ENCODE peak calls at places on chromosome 9, in ten cellular contexts. F is bronchial epithelial cell; W is left ventricle myocardium inferior; K is heart right ventricle; T is colonic mucosa; A is brain microvascular endothelial cell; M is body of pancreas; R is dorsolateral prefrontal cortex; V is CD8-positive, alpha-beta T cell; U is naive thymus-derived CD4-positive, alpha-beta T cell. D is an unnamed sample. For H3K27me3, the result is how much of the 10 kb centered on the place peaks cover.

GRCh38 chr9:115022760-115023434 is 92.5 kb upstream of the TNFSF8 start:
- DNase-seq in F (no peak), W (no peak), K (no peak), T (no peak), A (peak), M (no peak), R (no peak), V (no peak), U (no peak), D (peak)

GRCh38 chr9:9950813-9951212 is 662.0 kb downstream of the PTPRD start:
- DNase-seq in F (no peak), W (no peak), K (no peak), T (no peak), A (peak), M (no peak), R (no peak), V (no peak), U (no peak), D (no peak)

GRCh38 chr9:125634040-125634717 is 72.8 kb downstream of the MAPKAP1 start:
- DNase-seq in F (peak), W (no peak), K (no peak), T (no peak), A (no peak), M (no peak), R (no peak), V (no peak), U (no peak), D (no peak)

GRCh38 chr9:105023788-105024187 is 95.8 kb upstream of the ABCA1 start:
- DNase-seq in F (no peak), W (no peak), K (no peak), T (no peak), A (no peak), M (no peak), R (no peak), V (no peak), U (no peak), D (no peak)

GRCh38 chr9:21653091-21653490 is 149.3 kb upstream of the MTAP start:
- DNase-seq in F (peak), W (no peak), K (no peak), T (no peak), A (no peak), M (no peak), R (no peak), V (no peak), U (no peak), D (no peak)

GRCh38 chr9:92146610-92147009 is 31.4 kb upstream of the SPTLC1 start:
- DNase-seq in F (no peak), W (no peak), K (no peak), T (no peak), A (no peak), M (no peak), R (no peak), V (no peak), U (no peak), D (peak)

GRCh38 chr9:121783523-121784507 is 132.4 kb downstream of the DAB2IP start:
- DNase-seq in F (no peak), W (no peak), K (peak), T (no peak), A (no peak), M (no peak), R (peak), V (no peak), U (peak), D (no peak)

GRCh38 chr9:107336718-107337360 is 53.8 kb downstream of the RAD23B start:
- DNase-seq in F (peak), W (no peak), K (no peak), T (no peak), A (no peak), M (peak), R (peak), V (no peak), U (no peak), D (no peak)

GRCh38 chr9:73841018-73841417 is 656.1 kb upstream of the RORB start:
- DNase-seq in F (no peak), W (no peak), K (no peak), T (no peak), A (no peak), M (no peak), R (no peak), V (no peak), U (no peak), D (no peak)

GRCh38 chr9:128098017-128098935 is 29.3 kb downstream of the PTGES2 start:
- DNase-seq in F (peak), W (peak), K (peak), T (peak), A (peak), M (peak), R (peak), V (peak), U (peak), D (peak)

GRCh38 chr9:107708786-107709185 is 219.2 kb upstream of the KLF4 start:
- DNase-seq in F (no peak), W (no peak), K (no peak), T (no peak), A (no peak), M (no peak), R (no peak), V (no peak), U (no peak), D (no peak)

GRCh38 chr9:120934271-120934670 is 7.7 kb upstream of the TRAF1 start:
- DNase-seq in F (no peak), W (no peak), K (no peak), T (no peak), A (no peak), M (no peak), R (no peak), V (no peak), U (no peak), D (no peak)

GRCh38 chr9:77961541-77961940 is 70.1 kb downstream of the GNAQ start:
- DNase-seq in F (no peak), W (no peak), K (no peak), T (no peak), A (no peak), M (no peak), R (no peak), V (no peak), U (no peak), D (no peak)
- H3K4me3 ChIP-seq in F (no peak), W (no peak), K (no peak), T (no peak), A (no peak), M (no peak), R (no peak), V (no peak), U (no peak), D (no peak)

DNA sequence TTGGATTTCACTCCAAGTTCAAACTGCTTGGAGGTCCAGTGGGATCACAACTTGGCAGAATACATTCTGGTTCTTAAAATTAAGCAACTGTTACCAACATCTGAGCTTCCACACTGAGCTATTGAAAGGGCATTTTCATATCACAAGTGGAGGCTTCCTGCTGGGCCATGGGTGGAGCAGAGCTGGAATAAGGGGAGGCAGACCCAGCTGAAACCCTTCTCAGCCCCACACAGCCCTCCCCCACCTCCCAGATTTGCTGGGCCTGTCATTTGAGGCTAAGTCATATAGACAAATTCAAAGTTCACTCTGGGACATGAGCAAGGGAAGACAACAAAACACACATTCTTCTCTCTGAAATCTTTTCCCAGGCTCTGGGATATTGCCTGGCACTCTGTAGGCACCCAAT is 79.9 kb downstream of the ACTL7B start:
- DNase-seq in F (no peak), W (no peak), K (no peak), T (no peak), A (no peak), M (no peak), R (no peak), V (no peak), U (no peak), D (no peak)
- H3K27me3 ChIP-seq in F (under half), W (under half), K (under half), T (under half), A (half or more), M (under half), R (under half), V (under half), U (under half), D (under half)

DNA sequence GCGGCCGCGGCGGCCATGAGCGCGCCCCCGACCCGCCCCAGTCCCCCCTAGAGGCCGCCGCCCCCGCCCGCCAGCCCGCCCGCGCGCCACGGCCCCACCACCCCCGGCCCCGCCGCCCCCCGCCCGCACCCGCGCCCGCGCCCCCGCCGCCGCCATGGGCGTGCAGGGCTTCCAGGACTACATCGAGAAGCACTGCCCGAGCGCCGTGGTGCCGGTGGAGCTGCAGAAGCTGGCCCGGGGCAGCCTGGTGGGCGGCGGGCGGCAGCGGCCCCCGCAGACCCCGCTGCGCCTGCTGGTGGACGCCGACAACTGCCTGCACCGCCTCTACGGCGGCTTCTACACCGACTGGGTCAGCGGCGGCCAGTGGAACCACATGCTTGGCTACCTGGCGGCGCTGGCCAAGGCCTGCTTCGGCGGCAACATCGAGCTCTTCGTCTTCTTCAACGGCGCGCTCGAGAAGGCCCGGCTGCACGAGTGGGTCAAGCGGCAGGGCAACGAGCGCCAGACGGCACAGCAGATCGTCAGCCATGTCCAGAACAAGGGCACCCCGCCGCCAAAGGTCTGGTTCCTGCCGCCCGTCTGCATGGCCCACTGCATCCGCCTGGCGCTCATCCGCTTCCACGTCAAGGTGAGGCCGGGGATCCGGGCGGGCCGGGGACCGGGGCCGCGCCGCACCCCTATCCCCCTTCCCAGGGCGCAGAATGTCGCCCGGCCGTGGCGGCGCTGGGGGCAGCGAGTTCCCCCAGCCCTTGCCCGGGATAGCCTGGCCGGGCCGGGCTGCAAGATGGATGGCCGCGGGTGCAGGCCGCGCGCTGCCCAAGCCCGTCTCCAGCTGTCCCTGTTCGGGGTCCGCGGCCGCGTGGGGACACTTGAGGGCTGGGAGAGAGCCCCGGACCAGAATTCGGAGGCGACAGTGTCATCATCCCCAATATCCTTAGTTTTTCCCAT is 551 bp downstream of the FAM120A start:
- DNase-seq in F (no peak), W (peak), K (peak), T (peak), A (peak), M (peak), R (peak), V (peak), U (peak), D (peak)
- H3K4me3 ChIP-seq in F (peak), W (peak), K (peak), T (peak), A (peak), M (peak), R (peak), V (peak), U (peak), D (peak)

GRCh38 chr9:37182718-37183117 is 62.3 kb downstream of the ZCCHC7 start:
- DNase-seq in F (no peak), W (no peak), K (no peak), T (no peak), A (no peak), M (no peak), R (no peak), V (no peak), U (no peak), D (no peak)
- H3K27me3 ChIP-seq in F (under half), W (under half), K (under half), T (under half), A (under half), M (under half), R (under half), V (under half), U (under half), D (under half)

DNA sequence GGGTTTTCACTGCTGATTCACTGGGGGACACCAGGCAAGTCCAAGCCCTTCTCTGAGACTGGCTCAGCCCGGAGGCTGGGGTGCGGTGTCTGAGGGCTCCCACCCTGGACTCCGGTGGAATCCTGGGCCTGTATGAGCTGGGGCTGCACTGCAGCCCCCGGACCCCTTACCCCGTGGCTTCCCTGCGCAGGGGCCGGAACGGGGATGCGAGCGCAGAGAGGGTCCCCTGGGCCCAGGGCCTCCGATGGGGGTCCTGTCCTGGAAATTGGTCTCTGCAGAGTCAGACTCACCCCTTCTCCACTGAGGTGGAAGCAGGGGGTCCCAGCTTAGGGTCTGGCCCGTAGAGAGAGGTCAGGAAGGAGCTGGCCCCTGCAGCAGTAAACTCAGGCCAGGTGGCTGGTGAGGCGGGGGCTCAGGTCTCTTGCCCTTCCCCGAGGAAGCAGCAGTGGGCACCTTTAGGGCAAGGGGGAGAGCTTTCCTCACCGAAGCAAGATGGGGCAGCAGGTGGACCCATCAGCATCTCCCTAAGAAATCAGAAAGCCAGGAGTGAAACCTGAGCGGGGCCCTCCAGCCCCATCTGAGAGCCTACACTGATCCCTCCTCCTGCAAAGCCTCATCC is 1.6 kb upstream of the VAV2 start:
- DNase-seq in F (no peak), W (no peak), K (no peak), T (no peak), A (no peak), M (no peak), R (no peak), V (no peak), U (no peak), D (no peak)
- H3K4me3 ChIP-seq in F (peak), W (peak), K (peak), T (no peak), A (peak), M (no peak), R (peak), V (peak), U (no peak), D (peak)

DNA sequence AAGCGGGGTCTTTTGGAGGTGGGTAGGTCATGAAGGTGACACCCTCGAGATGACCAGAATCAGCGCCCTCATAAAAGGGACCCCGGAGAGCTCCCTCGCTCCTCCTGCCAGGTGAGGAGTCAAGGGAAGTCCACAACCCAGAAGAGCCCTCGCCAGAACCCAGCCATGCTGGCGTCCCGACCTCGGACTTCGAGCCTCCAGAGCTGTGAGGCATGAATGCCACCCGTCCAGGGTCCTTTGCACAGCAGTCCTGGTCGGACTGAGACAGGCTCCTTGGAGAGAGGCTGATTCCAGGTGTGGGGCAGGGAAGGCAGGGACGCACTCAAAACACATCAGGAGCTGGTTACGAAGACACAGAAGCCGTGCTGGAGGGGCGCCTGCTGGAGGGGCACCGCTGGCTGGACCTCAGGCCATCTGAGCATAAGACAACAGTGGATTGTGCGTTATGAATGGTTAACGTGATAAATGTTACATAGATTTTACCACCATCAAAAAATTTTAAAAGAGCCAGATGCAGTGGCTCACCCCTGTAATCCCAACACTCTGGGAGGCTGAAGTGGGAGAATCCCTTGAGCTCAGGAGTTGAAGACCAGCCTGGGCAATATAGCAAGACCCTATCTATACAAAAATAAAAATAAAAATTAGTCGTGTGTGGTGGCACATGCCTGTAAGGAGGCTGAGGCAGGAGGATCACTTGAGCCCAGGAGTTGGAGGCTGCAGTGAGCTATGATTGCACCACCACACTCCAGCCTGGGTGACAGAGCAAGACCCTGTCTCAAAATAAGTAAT is 5.7 kb upstream of the CLIC3 start:
- DNase-seq in F (no peak), W (no peak), K (no peak), T (no peak), A (no peak), M (no peak), R (no peak), V (no peak), U (no peak), D (no peak)
- H3K27me3 ChIP-seq in F (under half), W (under half), K (under half), T (under half), A (under half), M (under half), R (under half), V (under half), U (under half), D (under half)

GRCh38 chr9:94039786-94040185 is 44.5 kb upstream of the PTPDC1 start:
- DNase-seq in F (no peak), W (no peak), K (no peak), T (no peak), A (no peak), M (no peak), R (no peak), V (no peak), U (no peak), D (no peak)

GRCh38 chr9:94042516-94042915 is 41.7 kb upstream of the PTPDC1 start:
- DNase-seq in F (no peak), W (no peak), K (no peak), T (no peak), A (peak), M (no peak), R (no peak), V (no peak), U (no peak), D (no peak)
- H3K4me3 ChIP-seq in F (no peak), W (no peak), K (no peak), T (no peak), A (no peak), M (no peak), R (no peak), V (no peak), U (no peak), D (no peak)

GRCh38 chr9:34579819-34580185 is 9.7 kb downstream of the CNTFR start:
- DNase-seq in F (no peak), W (no peak), K (no peak), T (no peak), A (no peak), M (no peak), R (no peak), V (no peak), U (no peak), D (no peak)

GRCh38 chr9:34577635-34578240 is 11.8 kb downstream of the CNTFR start:
- DNase-seq in F (no peak), W (no peak), K (no peak), T (no peak), A (no peak), M (no peak), R (no peak), V (no peak), U (no peak), D (no peak)

GRCh38 chr9:34580358-34580757 is 9.2 kb downstream of the CNTFR start:
- DNase-seq in F (no peak), W (no peak), K (no peak), T (no peak), A (no peak), M (no peak), R (no peak), V (no peak), U (no peak), D (no peak)

GRCh38 chr9:34578241-34579096 is 11.1 kb downstream of the CNTFR start:
- DNase-seq in F (peak), W (no peak), K (no peak), T (no peak), A (peak), M (no peak), R (peak), V (no peak), U (no peak), D (no peak)

DNA sequence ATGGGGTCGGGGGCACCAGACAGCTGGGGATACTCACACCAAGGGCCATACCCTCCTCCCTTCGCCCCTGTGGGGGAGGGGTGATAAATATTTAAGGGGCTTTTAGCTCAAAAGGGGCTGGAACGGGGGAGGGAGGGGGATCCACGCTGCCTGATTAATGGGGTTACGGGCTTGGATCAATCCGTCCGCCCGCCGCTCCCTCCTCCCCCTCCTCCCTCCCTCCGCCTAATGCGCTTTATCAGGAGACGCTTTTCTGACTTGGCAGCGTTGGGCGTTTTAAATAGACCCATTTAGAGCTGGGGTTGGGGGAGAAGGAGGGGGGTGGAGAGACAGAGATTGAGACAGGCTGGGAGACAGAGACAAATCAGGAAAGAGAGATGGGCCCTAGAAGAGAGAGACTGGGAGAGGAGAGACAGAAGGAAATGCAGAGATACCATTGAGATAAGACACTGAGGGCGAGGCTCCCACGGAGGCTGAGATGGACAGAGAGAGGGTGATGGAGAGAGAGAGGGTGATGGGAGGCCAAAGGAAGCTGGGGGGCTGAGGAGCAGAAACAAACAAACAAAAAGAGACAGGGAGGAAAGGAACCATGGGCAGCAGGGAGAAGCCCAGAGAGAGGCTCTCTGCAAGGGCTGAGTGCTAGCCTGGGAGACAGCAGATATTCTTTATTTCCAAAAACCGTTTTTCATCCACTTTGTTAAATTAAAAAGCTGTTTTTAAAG is 10.3 kb downstream of the CNTFR start:
- DNase-seq in F (no peak), W (no peak), K (no peak), T (no peak), A (no peak), M (no peak), R (no peak), V (no peak), U (no peak), D (no peak)
- H3K27me3 ChIP-seq in F (under half), W (half or more), K (half or more), T (under half), A (half or more), M (under half), R (under half), V (under half), U (under half), D (under half)

GRCh38 chr9:76395381-76395780 is 1.2 kb upstream of the RFK start:
- DNase-seq in F (no peak), W (no peak), K (no peak), T (no peak), A (no peak), M (no peak), R (no peak), V (no peak), U (no peak), D (peak)
- H3K4me3 ChIP-seq in F (no peak), W (peak), K (peak), T (peak), A (no peak), M (no peak), R (peak), V (peak), U (no peak), D (peak)

D was measured in SJCRH30.